ENCODE peak calls at places on chromosomes 6 and 20, in ten cellular contexts. Z is ELR; U is suprapubic skin; B is cerebellum; R is right cardiac atrium; P is A549; D is Calu3; A is amniotic stem cell; L is stimulated activated CD4-positive, alpha-beta T cell treated with anti-CD3 and anti-CD28 coated beads, Interleukin-2, amount 100 ng/mL, for 48 hours; I is dorsolateral prefrontal cortex. N is an unnamed sample.

GRCh38 chr6:30396833-30397479 is 52.0 kb downstream of the RPP21 start:
- DNase-seq in Z (peak; percentile 79), U (peak; percentile 84), B (peak; percentile 81), R (peak; percentile 93), P (peak; percentile 57), D (peak; percentile 93), A (peak; percentile 12), L (peak; percentile 90), I (peak; percentile 80), N (peak; percentile 80)

GRCh38 chr20:1644101-1644962 is 13.2 kb downstream of the SIRPG start:
- DNase-seq in Z (no peak), U (no peak), B (no peak), R (no peak), P (no peak), D (no peak), A (no peak), L (no peak), I (no peak), N (no peak)

GRCh38 chr6:122130026-122130348 is 269.5 kb upstream of the HSF2 start:
- DNase-seq in Z (no peak), U (no peak), B (no peak), R (no peak), P (no peak), D (no peak), A (no peak), L (no peak), I (no peak), N (no peak)

GRCh38 chr20:37282558-37282957 is 6.9 kb upstream of the MANBAL start:
- DNase-seq in Z (peak; percentile 82), U (no peak), B (no peak), R (no peak), P (peak; percentile 79), D (no peak), A (peak; percentile 79), L (no peak), I (no peak), N (no peak)

GRCh38 chr6:151007069-151007468 is 141.6 kb downstream of the MTHFD1L start:
- DNase-seq in Z (no peak), U (no peak), B (no peak), R (no peak), P (no peak), D (no peak), A (no peak), L (no peak), I (no peak), N (no peak)

GRCh38 chr6:3417473-3417872 is 39.4 kb downstream of the SLC22A23 start:
- DNase-seq in Z (no peak), U (no peak), B (no peak), R (no peak), P (no peak), D (no peak), A (no peak), L (no peak), I (no peak), N (no peak)

GRCh38 chr6:93194480-93194879 is 224.9 kb downstream of the EPHA7 start:
- DNase-seq in Z (no peak), U (no peak), B (no peak), R (no peak), P (no peak), D (no peak), A (no peak), L (no peak), I (no peak), N (no peak)

GRCh38 chr6:138909975-138910374 is 78.1 kb downstream of the REPS1 start:
- DNase-seq in Z (no peak), U (no peak), B (no peak), R (no peak), P (no peak), D (no peak), A (no peak), L (no peak), I (no peak), N (no peak)

GRCh38 chr6:29730575-29731126 is 7.4 kb downstream of the HLA-F start:
- DNase-seq in Z (no peak), U (no peak), B (no peak), R (no peak), P (no peak), D (no peak), A (no peak), L (no peak), I (no peak), N (no peak)

GRCh38 chr20:61895016-61895415 is 170.7 kb downstream of the TAF4 start:
- DNase-seq in Z (no peak), U (no peak), B (no peak), R (peak; percentile 19), P (no peak), D (no peak), A (no peak), L (no peak), I (no peak), N (peak; percentile 7)

GRCh38 chr6:142783499-142783898 is 161.5 kb downstream of the HIVEP2 start:
- DNase-seq in Z (no peak), U (no peak), B (no peak), R (no peak), P (no peak), D (no peak), A (no peak), L (no peak), I (no peak), N (no peak)

GRCh38 chr20:23142162-23143050 is 56.3 kb upstream of the CD93 start:
- DNase-seq in Z (no peak), U (peak; percentile 64), B (no peak), R (peak; percentile 41), P (no peak), D (no peak), A (no peak), L (no peak), I (no peak), N (no peak)

GRCh38 chr6:12585497-12585958 is 131.0 kb upstream of the PHACTR1 start:
- DNase-seq in Z (no peak), U (no peak), B (no peak), R (peak; percentile 57), P (no peak), D (no peak), A (no peak), L (no peak), I (no peak), N (no peak)

GRCh38 chr6:44041461-44042260 is 85.6 kb downstream of the MRPL14 start:
- DNase-seq in Z (peak; percentile 98), U (peak; percentile 59), B (no peak), R (no peak), P (peak; percentile 83), D (peak; percentile 59), A (peak; percentile 91), L (no peak), I (peak; percentile 83), N (no peak)

GRCh38 chr20:7856756-7857155 is 83.5 kb downstream of the HAO1 start:
- DNase-seq in Z (peak; percentile 91), U (no peak), B (no peak), R (no peak), P (peak; percentile 50), D (no peak), A (no peak), L (no peak), I (no peak), N (no peak)

GRCh38 chr20:25195962-25196700 is 619 bp downstream of the ENTPD6 start:
- DNase-seq in Z (peak; percentile 46), U (peak; percentile 80), B (peak; percentile 55), R (peak; percentile 80), P (peak; percentile 32), D (peak; percentile 3), A (no peak), L (peak; percentile 24), I (no peak), N (peak; percentile 77)

GRCh38 chr20:56691325-56691990 is 62.4 kb downstream of the TFAP2C start:
- DNase-seq in Z (no peak), U (no peak), B (no peak), R (no peak), P (no peak), D (no peak), A (no peak), L (no peak), I (no peak), N (no peak)

GRCh38 chr6:133101790-133102189 is 139.4 kb upstream of the EYA4 start:
- DNase-seq in Z (peak; percentile 50), U (no peak), B (no peak), R (no peak), P (no peak), D (no peak), A (no peak), L (no peak), I (no peak), N (no peak)

GRCh38 chr20:37075932-37076685 is 19.7 kb downstream of the RBL1 start:
- DNase-seq in Z (peak; percentile 54), U (no peak), B (no peak), R (no peak), P (no peak), D (no peak), A (no peak), L (no peak), I (no peak), N (no peak)

GRCh38 chr20:63446174-63447024 is 26.1 kb downstream of the KCNQ2 start:
- DNase-seq in Z (no peak), U (no peak), B (no peak), R (peak; percentile 64), P (no peak), D (no peak), A (no peak), L (no peak), I (peak; percentile 82), N (no peak)

GRCh38 chr6:15296735-15297134 is 50.9 kb downstream of the JARID2 start:
- DNase-seq in Z (no peak), U (no peak), B (no peak), R (no peak), P (no peak), D (no peak), A (no peak), L (no peak), I (no peak), N (no peak)

GRCh38 chr6:14953806-14954205 is 292.1 kb upstream of the JARID2 start:
- DNase-seq in Z (no peak), U (no peak), B (no peak), R (no peak), P (no peak), D (no peak), A (no peak), L (no peak), I (no peak), N (no peak)

GRCh38 chr6:136510782-136511181 is 39.4 kb downstream of the MAP7 start:
- DNase-seq in Z (no peak), U (no peak), B (no peak), R (no peak), P (no peak), D (no peak), A (no peak), L (peak; percentile 24), I (no peak), N (no peak)

GRCh38 chr6:86619428-86619827 is 317.9 kb upstream of the HTR1E start:
- DNase-seq in Z (no peak), U (no peak), B (no peak), R (no peak), P (no peak), D (no peak), A (no peak), L (no peak), I (no peak), N (no peak)

GRCh38 chr6:30955367-30956042 is 14.7 kb downstream of the MUCL3 start:
- DNase-seq in Z (peak; percentile 58), U (peak; percentile 74), B (no peak), R (peak; percentile 88), P (no peak), D (peak; percentile 72), A (no peak), L (peak; percentile 71), I (peak; percentile 68), N (peak; percentile 78)

GRCh38 chr6:4460595-4461475 is 315.4 kb upstream of the CDYL start:
- DNase-seq in Z (peak; percentile 11), U (peak; percentile 70), B (peak; percentile 19), R (peak; percentile 89), P (no peak), D (no peak), A (no peak), L (no peak), I (peak; percentile 58), N (peak; percentile 78)

GRCh38 chr6:153625089-153625488 is 414.0 kb upstream of the OPRM1 start:
- DNase-seq in Z (peak; percentile 20), U (no peak), B (no peak), R (peak; percentile 37), P (peak; percentile 1), D (no peak), A (no peak), L (no peak), I (no peak), N (no peak)

GRCh38 chr6:42030585-42031506 is 19.5 kb upstream of the TAF8 start:
- DNase-seq in Z (no peak), U (no peak), B (no peak), R (peak; percentile 76), P (no peak), D (no peak), A (no peak), L (peak; percentile 46), I (no peak), N (peak; percentile 27)